ENCODE peak calls at places on chromosomes 3 and 15, in four cellular contexts. Y, C, X and L are unnamed samples.
A peak's percentile ranks its signal among the peaks of the same experiment; 100 is the strongest.

GRCh38 chr15:62337934-62338333 is 172.8 kb upstream of the C2CD4B start:
- DNase-seq in X (no peak), C (peak; percentile 85), Y (no peak), L (no peak)

GRCh38 chr3:138381413-138381901 is 33.1 kb downstream of the MRAS start:
- DNase-seq in C (no peak), Y (no peak), X (peak; percentile 77), L (peak; percentile 46)

GRCh38 chr15:64029111-64029510 is 17.2 kb downstream of the DAPK2 start:
- DNase-seq in Y (no peak), X (peak; percentile 47), C (no peak), L (no peak)

GRCh38 chr3:51637941-51638471 is 33.0 kb upstream of the TEX264 start:
- DNase-seq in X (no peak), Y (peak; percentile 3), C (peak; percentile 77), L (no peak)

GRCh38 chr3:188948658-188949400 is 222.9 kb upstream of the TPRG1 start:
- DNase-seq in C (peak; percentile 83), Y (no peak), X (no peak), L (peak; percentile 46)

GRCh38 chr3:29338981-29339833 is 58.3 kb downstream of the RBMS3 start:
- DNase-seq in C (no peak), X (no peak), Y (no peak), L (no peak)

GRCh38 chr3:42502429-42503250 is at the start of gene VIPR1:
- DNase-seq in X (peak; percentile 31), C (peak; percentile 68), Y (peak; percentile 95), L (peak; percentile 42)

GRCh38 chr3:184700759-184701158 is 11.1 kb downstream of the MAGEF1 start:
- DNase-seq in C (no peak), Y (no peak), X (no peak), L (no peak)

GRCh38 chr3:29143151-29143550 is 137.7 kb upstream of the RBMS3 start:
- DNase-seq in Y (no peak), X (no peak), C (no peak), L (no peak)

GRCh38 chr15:53910852-53911251 is 67.4 kb upstream of the UNC13C start:
- DNase-seq in C (no peak), Y (no peak), X (no peak), L (no peak)

GRCh38 chr3:136444581-136444980 is 194.4 kb downstream of the PCCB start:
- DNase-seq in X (no peak), C (no peak), Y (no peak), L (no peak)

GRCh38 chr3:177294221-177294620 is 96.9 kb upstream of the TBL1XR1 start:
- DNase-seq in X (no peak), Y (no peak), C (peak; percentile 99), L (peak; percentile 69)

GRCh38 chr3:134650431-134651346 is at the start of gene KY:
- DNase-seq in X (peak; percentile 49), Y (no peak), C (peak; percentile 22), L (peak; percentile 51)

GRCh38 chr15:58761010-58761388 is 10.1 kb upstream of the MINDY2 start:
- DNase-seq in Y (peak; percentile 15), C (no peak), X (no peak), L (no peak)

GRCh38 chr15:78910836-78911235 is 34.0 kb downstream of the CTSH start:
- DNase-seq in Y (no peak), X (no peak), C (no peak), L (no peak)

GRCh38 chr3:83934208-83935150 is 1024.3 kb upstream of the CADM2 start:
- DNase-seq in Y (no peak), C (peak; percentile 99), X (no peak), L (no peak)

GRCh38 chr3:136255672-136256406 is 5.7 kb downstream of the PCCB start:
- DNase-seq in X (no peak), Y (no peak), C (no peak), L (no peak)

GRCh38 chr15:84813931-84814330 is 3.2 kb upstream of the ALPK3 start:
- DNase-seq in Y (no peak), C (no peak), X (no peak), L (no peak)

GRCh38 chr3:105938101-105938500 is 69.3 kb upstream of the CBLB start:
- DNase-seq in X (no peak), Y (no peak), C (no peak), L (no peak)

GRCh38 chr15:98924311-98925049 is 83.1 kb downstream of the PGPEP1L start:
- DNase-seq in C (no peak), X (no peak), Y (no peak), L (no peak)

GRCh38 chr3:40043444-40043755 is 234.0 kb downstream of the MYRIP start:
- DNase-seq in X (no peak), Y (no peak), C (peak; percentile 82), L (no peak)

GRCh38 chr3:51997935-51998596 is 2.4 kb upstream of the RPL29 start:
- DNase-seq in C (peak; percentile 79), Y (no peak), X (no peak), L (no peak)

GRCh38 chr3:114362815-114363214 is 69.0 kb downstream of the TIGIT start:
- DNase-seq in X (no peak), C (peak; percentile 28), Y (no peak), L (no peak)

GRCh38 chr3:185866995-185867394 is 42.2 kb upstream of the IGF2BP2 start:
- DNase-seq in C (no peak), Y (no peak), X (no peak), L (no peak)

GRCh38 chr3:48629894-48630293 is 5.4 kb downstream of the SLC26A6 start:
- DNase-seq in X (no peak), Y (no peak), C (no peak), L (no peak)

GRCh38 chr15:101478701-101479341 is 10.7 kb downstream of the PCSK6 start:
- DNase-seq in C (no peak), X (no peak), Y (no peak), L (no peak)

GRCh38 chr15:74978503-74978902 is 16.9 kb upstream of the SCAMP5 start:
- DNase-seq in Y (peak; percentile 34), X (peak; percentile 1), C (peak; percentile 18), L (no peak)

GRCh38 chr15:71713191-71713798 is 97.1 kb upstream of the NR2E3 start:
- DNase-seq in C (no peak), Y (no peak), X (no peak), L (peak; percentile 43)

GRCh38 chr3:16801223-16801622 is 83.5 kb upstream of the PLCL2 start:
- DNase-seq in Y (no peak), X (no peak), C (no peak), L (no peak)

GRCh38 chr3:176946169-176946568 is 251.1 kb downstream of the TBL1XR1 start:
- DNase-seq in X (no peak), C (no peak), Y (no peak), L (no peak)